ENCODE peak calls at places on chromosome 15, in six cellular contexts. W is tibial artery, G is GM10248, M is left cardiac atrium, U is RCC 7860, D is SIG-M5. E is an unnamed sample.

GRCh38 chr15:64596701-64597468 is 136.5 kb downstream of the ZNF609 start:
- DNase-seq in W (no peak), G (peak), M (no peak), U (no peak), D (no peak), E (peak)

GRCh38 chr15:56523521-56523920 is 58.6 kb upstream of the MNS1 start:
- DNase-seq in W (no peak), G (no peak), M (no peak), U (no peak), D (no peak), E (no peak)

GRCh38 chr15:73857193-73857920 is 16.0 kb upstream of the TBC1D21 start:
- DNase-seq in W (no peak), G (no peak), M (no peak), U (no peak), D (no peak), E (no peak)

GRCh38 chr15:99707481-99708270 is 25.6 kb downstream of the LYSMD4 start:
- DNase-seq in W (no peak), G (no peak), M (no peak), U (no peak), D (no peak), E (no peak)

GRCh38 chr15:75353604-75354003 is 6.8 kb downstream of the NEIL1 start:
- DNase-seq in W (peak), G (no peak), M (no peak), U (no peak), D (no peak), E (no peak)

GRCh38 chr15:65386376-65386775 is 8.6 kb upstream of the IGDCC3 start:
- DNase-seq in W (no peak), G (no peak), M (no peak), U (no peak), D (no peak), E (no peak)

GRCh38 chr15:98803228-98804056 is 155.1 kb downstream of the IGF1R start:
- DNase-seq in W (no peak), G (no peak), M (no peak), U (peak), D (no peak), E (peak)

GRCh38 chr15:56871180-56871579 is 47.3 kb upstream of the TCF12 start:
- DNase-seq in W (no peak), G (no peak), M (no peak), U (peak), D (no peak), E (peak)

GRCh38 chr15:76155742-76156141 is 96.0 kb downstream of the TMEM266 start:
- DNase-seq in W (no peak), G (no peak), M (no peak), U (no peak), D (no peak), E (no peak)

GRCh38 chr15:67840747-67841634 is 1.1 kb upstream of the RNU6-1 start:
- DNase-seq in W (peak), G (peak), M (no peak), U (no peak), D (no peak), E (no peak)